ENCODE peak calls at places on chromosomes 1 and 21, in ten cellular contexts. I is aorta, K is endodermal cell, N is esophagus squamous epithelium, Y is naive B cell, C is NCI-H1092, T is uterus, M is GM12892, B is HEK293T, Z is GM12865. V is an unnamed sample.

GRCh38 chr21:29670228-29670627 is 269.6 kb downstream of the GRIK1 start:
- DNase-seq in N (no peak), Y (no peak), K (no peak), Z (no peak), T (no peak), C (no peak), I (no peak), M (no peak), B (no peak), V (no peak)

GRCh38 chr1:219778793-219779369 is 149.5 kb downstream of the SLC30A10 start:
- DNase-seq in M (no peak), I (no peak), T (no peak), C (no peak), B (no peak), Z (no peak), Y (no peak), K (no peak), N (no peak), V (no peak)

GRCh38 chr1:225908013-225908640 is 15.9 kb downstream of the PYCR2 start:
- DNase-seq in N (no peak), K (peak), M (no peak), Z (no peak), C (no peak), I (no peak), B (no peak), Y (no peak), T (no peak), V (no peak)

GRCh38 chr1:199452627-199453026 is 574.9 kb upstream of the NR5A2 start:
- DNase-seq in T (no peak), N (no peak), M (no peak), K (no peak), B (no peak), Y (no peak), I (no peak), Z (no peak), C (no peak), V (no peak)

GRCh38 chr1:16324456-16324890 is 27.8 kb downstream of the FBXO42 start:
- DNase-seq in I (no peak), B (no peak), N (no peak), Z (no peak), T (peak), K (no peak), M (no peak), Y (no peak), C (no peak), V (peak)

GRCh38 chr1:198495635-198496034 is 44.8 kb downstream of the ATP6V1G3 start:
- DNase-seq in N (no peak), C (no peak), T (no peak), Y (no peak), Z (no peak), M (no peak), K (no peak), B (no peak), I (no peak), V (no peak)

GRCh38 chr1:93783876-93784275 is 95.1 kb downstream of the DNTTIP2 start:
- DNase-seq in I (no peak), C (no peak), T (no peak), Z (no peak), M (no peak), B (no peak), N (no peak), K (peak), Y (no peak), V (no peak)

GRCh38 chr1:174626031-174627020 is 178.6 kb downstream of the GPR52 start:
- DNase-seq in K (no peak), M (no peak), C (peak), B (no peak), N (no peak), I (no peak), Z (no peak), T (no peak), Y (no peak), V (no peak)

GRCh38 chr1:167713330-167714081 is 8.3 kb upstream of the MPZL1 start:
- DNase-seq in T (peak), N (no peak), Y (peak), I (peak), K (peak), Z (peak), C (no peak), M (no peak), B (no peak), V (peak)

GRCh38 chr1:78165816-78166215 is 120.0 kb downstream of the GIPC2 start:
- DNase-seq in K (no peak), Z (no peak), N (no peak), T (no peak), B (no peak), I (no peak), M (no peak), Y (no peak), C (no peak), V (no peak)